ENCODE peak calls at places on chromosomes 7 and 10, in eight cellular contexts. L, D, R, T, U, Q, N and C are unnamed samples.

GRCh38 chr7:100371561-100372171 is 1.6 kb upstream of the PILRA start:
- DNase-seq in L (no peak), D (no peak), R (no peak), T (no peak), U (no peak), Q (no peak), N (no peak), C (no peak)

GRCh38 chr10:124742418-124743187 is 1.6 kb downstream of the FAM53B start:
- DNase-seq in L (peak), D (no peak), R (peak), T (peak), U (peak), Q (no peak), N (peak), C (no peak)

GRCh38 chr10:78688945-78689935 is 379.5 kb upstream of the ZMIZ1 start:
- DNase-seq in L (no peak), D (no peak), R (no peak), T (peak), U (peak), Q (no peak), N (no peak), C (no peak)

GRCh38 chr10:665579-666091 is 23.8 kb downstream of the DIP2C start:
- DNase-seq in L (no peak), D (no peak), R (peak), T (no peak), U (no peak), Q (no peak), N (no peak), C (no peak)

GRCh38 chr7:2015251-2015871 is 217.4 kb downstream of the MAD1L1 start:
- DNase-seq in L (no peak), D (no peak), R (no peak), T (no peak), U (no peak), Q (no peak), N (no peak), C (no peak)

GRCh38 chr10:49596836-49597235 is 13.3 kb upstream of the SLC18A3 start:
- DNase-seq in L (no peak), D (no peak), R (no peak), T (no peak), U (no peak), Q (no peak), N (no peak), C (no peak)

GRCh38 chr7:70093496-70093895 is 495.2 kb downstream of the AUTS2 start:
- DNase-seq in L (no peak), D (no peak), R (peak), T (no peak), U (no peak), Q (peak), N (peak), C (peak)

GRCh38 chr7:134890246-134891240 is 95.8 kb upstream of the AGBL3 start:
- DNase-seq in L (peak), D (no peak), R (peak), T (no peak), U (no peak), Q (peak), N (peak), C (peak)

GRCh38 chr7:30465342-30466170 is 13.0 kb downstream of the NOD1 start:
- DNase-seq in L (no peak), D (no peak), R (peak), T (no peak), U (no peak), Q (no peak), N (no peak), C (no peak)

GRCh38 chr7:193538-194256 is 1.3 kb downstream of the FAM20C start:
- DNase-seq in L (no peak), D (no peak), R (peak), T (peak), U (peak), Q (no peak), N (peak), C (no peak)

GRCh38 chr10:126931548-126931947 is 26.3 kb downstream of the DOCK1 start:
- DNase-seq in L (no peak), D (no peak), R (no peak), T (no peak), U (no peak), Q (no peak), N (no peak), C (no peak)

GRCh38 chr10:126933116-126933515 is 27.9 kb downstream of the DOCK1 start:
- DNase-seq in L (no peak), D (no peak), R (no peak), T (no peak), U (no peak), Q (no peak), N (no peak), C (no peak)

GRCh38 chr10:126929391-126929790 is 24.2 kb downstream of the DOCK1 start:
- DNase-seq in L (no peak), D (no peak), R (no peak), T (no peak), U (no peak), Q (no peak), N (no peak), C (no peak)

GRCh38 chr10:126932516-126932915 is 27.3 kb downstream of the DOCK1 start:
- DNase-seq in L (no peak), D (no peak), R (no peak), T (no peak), U (no peak), Q (no peak), N (no peak), C (no peak)

DNA sequence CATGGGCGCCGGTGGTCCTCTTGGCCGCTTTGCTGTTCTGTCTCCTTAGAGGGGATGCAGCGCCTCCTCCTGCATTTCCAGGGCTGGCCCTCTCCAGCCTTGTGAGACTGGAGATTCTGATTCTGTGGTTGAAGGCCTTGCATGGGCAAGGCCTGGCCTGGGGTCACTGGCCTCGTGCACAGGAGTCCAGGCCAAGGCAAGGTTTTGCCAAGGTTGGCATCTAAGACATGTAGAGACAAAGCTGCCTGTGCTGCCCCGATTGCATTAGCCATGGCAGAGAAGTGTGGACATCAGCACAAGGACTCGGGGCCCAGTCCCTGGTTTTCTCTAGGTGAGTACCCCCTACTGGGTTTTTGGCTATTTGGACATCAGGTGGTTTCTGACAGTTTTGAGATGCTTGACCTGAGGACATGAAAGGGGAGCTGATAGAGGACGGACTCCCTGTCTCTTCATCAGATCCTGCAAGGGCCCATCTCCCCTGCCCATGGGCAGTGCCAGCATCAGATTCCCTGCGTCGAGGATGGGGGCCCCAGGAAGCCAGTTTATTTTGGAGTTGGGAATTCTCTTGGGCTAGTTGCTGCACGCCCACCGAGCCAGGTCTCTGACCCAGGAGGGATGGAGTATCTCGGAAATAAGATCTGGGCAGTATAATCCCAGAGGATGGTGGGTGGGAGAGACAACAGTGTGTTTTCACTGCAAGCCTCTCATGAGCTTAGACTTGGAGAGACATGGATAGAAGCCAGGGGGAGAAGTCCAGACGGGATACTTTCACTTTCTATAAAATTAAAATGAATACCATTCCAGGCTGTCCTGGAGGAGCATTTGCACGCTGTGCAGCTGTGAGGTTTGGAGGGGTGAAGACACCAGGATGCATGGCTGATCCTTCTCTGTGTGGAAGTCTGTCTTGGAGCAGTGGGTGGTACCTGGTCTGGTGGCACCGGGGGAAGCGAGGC is 25.6 kb downstream of the DOCK1 start:
- DNase-seq in L (no peak), D (no peak), R (peak), T (no peak), U (no peak), Q (no peak), N (no peak), C (no peak)
- H3K27ac ChIP-seq in L (no peak), D (no peak), R (peak), T (no peak), U (no peak), Q (no peak), N (no peak), C (no peak)

GRCh38 chr10:95290446-95290800 is 380 bp downstream of the PDLIM1 start:
- DNase-seq in L (no peak), D (no peak), R (no peak), T (peak), U (peak), Q (no peak), N (no peak), C (no peak)

GRCh38 chr10:95288273-95288672 is 2.5 kb downstream of the PDLIM1 start:
- DNase-seq in L (no peak), D (no peak), R (no peak), T (no peak), U (no peak), Q (no peak), N (no peak), C (no peak)

GRCh38 chr10:95289921-95290421 is 832 bp downstream of the PDLIM1 start:
- DNase-seq in L (no peak), D (no peak), R (no peak), T (peak), U (no peak), Q (no peak), N (no peak), C (no peak)

GRCh38 chr10:95290801-95291633 is at the start of gene PDLIM1:
- DNase-seq in L (peak), D (no peak), R (peak), T (peak), U (peak), Q (peak), N (peak), C (no peak)

DNA sequence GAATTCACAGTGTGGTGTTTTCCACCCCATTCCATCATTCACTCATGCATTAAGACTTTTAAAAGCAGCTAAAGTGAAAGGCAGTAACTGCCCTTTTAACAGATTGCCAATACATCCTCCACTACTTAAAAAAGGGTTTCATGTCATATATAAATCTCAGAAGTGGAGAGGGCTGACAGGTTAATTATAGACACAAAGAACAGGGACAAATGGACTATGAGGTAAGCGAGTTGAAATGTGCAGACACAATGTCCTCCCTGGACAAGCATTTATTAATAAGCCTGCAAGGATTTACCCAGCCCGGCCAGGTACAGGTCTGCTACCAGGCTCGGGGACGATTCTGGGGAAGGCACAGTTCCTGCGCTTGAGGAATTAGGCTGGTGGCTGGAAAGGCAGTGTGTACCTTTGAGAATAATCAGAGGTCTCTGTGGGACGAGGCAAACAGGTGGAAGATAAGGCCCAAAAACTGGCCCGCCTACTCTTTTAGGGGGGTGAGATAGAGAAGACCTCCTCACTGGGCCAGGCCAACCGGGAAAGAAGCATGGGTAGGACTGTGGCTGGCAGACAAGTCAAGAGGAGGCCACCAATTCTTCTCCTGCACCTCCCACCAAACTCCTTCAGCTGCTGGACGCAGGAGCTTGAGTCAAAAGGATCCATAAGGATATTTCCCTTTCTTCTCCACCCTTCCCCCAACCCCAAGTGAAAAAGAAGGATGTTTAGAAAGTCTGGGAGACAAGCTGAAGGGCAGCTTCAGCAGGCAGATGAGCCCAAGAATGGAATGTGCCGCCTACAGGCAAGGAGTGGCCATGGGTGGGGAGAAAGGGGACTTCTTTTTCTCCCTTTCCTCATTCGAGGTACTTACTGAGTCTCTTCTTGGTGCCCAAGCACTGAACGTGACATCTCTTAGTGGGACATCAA is 1.5 kb downstream of the PDLIM1 start:
- DNase-seq in L (peak), D (no peak), R (no peak), T (peak), U (peak), Q (no peak), N (peak), C (no peak)
- H3K4me2 ChIP-seq in L (peak), D (peak), R (peak), T (peak), U (peak), Q (peak), N (peak), C (peak)

DNA sequence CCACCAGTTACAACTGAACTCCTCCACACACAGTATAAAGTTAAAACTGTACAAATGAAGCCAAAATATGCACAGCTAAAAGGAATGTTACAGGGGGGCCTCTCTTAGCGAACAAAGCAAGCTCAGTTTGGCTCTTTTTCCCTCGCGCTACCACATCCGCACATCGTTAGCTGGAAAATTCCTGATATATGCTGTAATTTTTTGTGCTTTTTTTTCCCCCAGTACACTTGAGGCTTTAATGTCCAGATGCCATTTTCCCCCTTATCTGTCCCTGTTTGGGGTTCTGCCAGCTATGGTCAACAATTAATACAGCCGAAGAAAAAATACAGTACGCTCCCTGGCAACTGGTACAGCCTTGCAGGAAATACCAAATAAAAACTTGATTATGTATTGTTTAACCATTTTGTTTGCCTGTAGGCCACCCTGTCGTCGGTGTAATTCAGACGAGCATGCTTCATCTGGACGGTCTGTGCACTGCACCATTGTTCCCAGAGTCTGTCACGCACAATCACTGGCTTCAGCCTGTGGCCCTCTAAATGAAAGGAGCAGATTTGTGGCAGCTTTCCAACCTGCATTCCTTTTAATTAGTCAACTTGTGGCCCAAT is 108.1 kb upstream of the FAM133B start:
- DNase-seq in L (peak), D (no peak), R (peak), T (no peak), U (peak), Q (peak), N (peak), C (no peak)
- TF ChIP-seq CTCF in L (no peak), D (no peak), R (no peak), T (no peak), U (no peak), Q (no peak), N (no peak), C (no peak)

GRCh38 chr10:66627156-66627555 is 298.7 kb upstream of the LRRTM3 start:
- DNase-seq in L (peak), D (no peak), R (peak), T (peak), U (peak), Q (no peak), N (peak), C (no peak)

GRCh38 chr10:66622050-66622449 is 303.8 kb upstream of the LRRTM3 start:
- DNase-seq in L (no peak), D (no peak), R (no peak), T (no peak), U (no peak), Q (no peak), N (no peak), C (no peak)

GRCh38 chr10:66629976-66630375 is 295.9 kb upstream of the LRRTM3 start:
- DNase-seq in L (no peak), D (no peak), R (no peak), T (no peak), U (no peak), Q (peak), N (peak), C (no peak)

GRCh38 chr10:66625709-66626590 is 299.9 kb upstream of the LRRTM3 start:
- DNase-seq in L (no peak), D (no peak), R (peak), T (no peak), U (no peak), Q (no peak), N (no peak), C (no peak)
- H3K27ac ChIP-seq in L (no peak), D (no peak), R (no peak), T (no peak), U (no peak), Q (no peak), N (no peak), C (no peak)

GRCh38 chr10:97485647-97486281 is 12.5 kb downstream of the MMS19 start:
- DNase-seq in L (no peak), D (no peak), R (no peak), T (no peak), U (no peak), Q (no peak), N (no peak), C (no peak)
- H3K4me2 ChIP-seq in L (no peak), D (no peak), R (no peak), T (no peak), U (no peak), Q (no peak), N (no peak), C (no peak)

DNA sequence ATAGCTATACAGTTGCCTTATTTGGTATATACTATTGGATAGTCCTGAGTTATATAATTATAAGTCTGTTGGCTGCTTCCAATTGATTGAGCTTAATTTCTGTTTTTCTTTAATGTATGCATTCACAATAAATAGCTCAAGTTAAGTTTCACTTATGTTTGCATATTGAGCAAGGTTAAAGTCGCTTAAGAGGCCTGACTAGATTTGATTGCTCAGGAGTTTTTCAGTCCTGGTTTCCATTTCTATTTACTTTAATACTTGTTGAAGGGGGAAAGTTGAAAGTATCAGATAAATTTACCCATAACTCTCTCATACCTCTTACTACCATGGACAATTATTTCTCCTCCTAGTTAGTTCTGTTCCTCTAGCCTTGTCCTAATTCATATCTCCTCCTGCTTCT is 294.7 kb downstream of the ARL4A start:
- DNase-seq in L (no peak), D (no peak), R (no peak), T (no peak), U (no peak), Q (no peak), N (no peak), C (no peak)
- TF ChIP-seq CTCF in L (no peak), D (no peak), R (no peak), T (no peak), U (no peak), Q (no peak), N (no peak), C (no peak)

GRCh38 chr10:72567884-72568283 is 58.0 kb downstream of the MICU1 start:
- DNase-seq in L (peak), D (no peak), R (peak), T (peak), U (peak), Q (no peak), N (no peak), C (no peak)
- H3K27ac ChIP-seq in L (peak), D (no peak), R (no peak), T (no peak), U (no peak), Q (no peak), N (no peak), C (no peak)